ENCODE peak calls at places on chromosomes 13 and 19, in four cellular contexts. H is endothelial cell of umbilical vein, N is neural progenitor cell, O is fibroblast of lung. X is an unnamed sample.
A peak's percentile ranks its signal among the peaks of the same experiment; 100 is the strongest.

GRCh38 chr19:31278555-31279435 is 70.4 kb downstream of the TSHZ3 start:
- DNase-seq in O (no peak), H (no peak), N (no peak), X (no peak)

GRCh38 chr19:40274585-40275544 is 10.3 kb downstream of the AKT2 start:
- DNase-seq in H (no peak), O (no peak), N (no peak), X (peak; percentile 2)

GRCh38 chr19:8988204-8988603 is 22.0 kb downstream of the MUC16 start:
- DNase-seq in N (peak; percentile 15), H (no peak), O (no peak), X (no peak)

GRCh38 chr13:28575200-28575599 is 80.3 kb upstream of the FLT1 start:
- DNase-seq in O (no peak), N (no peak), H (no peak), X (peak; percentile 27)

GRCh38 chr13:22162889-22163288 is 492.0 kb downstream of the FGF9 start:
- DNase-seq in N (no peak), H (no peak), O (no peak), X (no peak)

GRCh38 chr13:49300716-49301589 is 53.2 kb downstream of the CDADC1 start:
- DNase-seq in H (peak; percentile 70), O (peak; percentile 61), N (peak; percentile 73), X (peak; percentile 74)

GRCh38 chr19:53772943-53773342 is 51.2 kb downstream of the NLRP12 start:
- DNase-seq in O (peak; percentile 46), N (peak; percentile 81), H (peak; percentile 66), X (peak; percentile 83)

GRCh38 chr19:12774588-12775555 is at the start of gene HOOK2:
- DNase-seq in O (no peak), N (peak; percentile 37), H (no peak), X (peak; percentile 98)

GRCh38 chr13:32840113-32840512 is 176.1 kb upstream of the KL start:
- DNase-seq in O (no peak), H (no peak), N (no peak), X (no peak)

GRCh38 chr13:62997696-62998095 is 1582.0 kb upstream of the PCDH20 start:
- DNase-seq in N (no peak), H (no peak), O (no peak), X (no peak)

GRCh38 chr19:31676271-31677004 is 327.2 kb upstream of the TSHZ3 start:
- DNase-seq in N (peak; percentile 46), O (peak; percentile 22), H (no peak), X (peak; percentile 13)

GRCh38 chr13:30889196-30889690 is 16.8 kb upstream of the MEDAG start:
- DNase-seq in H (no peak), O (no peak), N (no peak), X (no peak)

GRCh38 chr13:51892657-51893056 is 30.9 kb downstream of the CCDC70 start:
- DNase-seq in H (no peak), O (no peak), N (no peak), X (no peak)

GRCh38 chr19:28500319-28500718 is 712.6 kb downstream of the UQCRFS1 start:
- DNase-seq in O (no peak), H (no peak), N (no peak), X (no peak)

GRCh38 chr19:45769821-45770191 is 754 bp upstream of the SIX5 start:
- DNase-seq in H (no peak), N (peak; percentile 73), O (no peak), X (peak; percentile 71)

GRCh38 chr19:49395581-49396407 is 7.7 kb downstream of the KASH5 start:
- DNase-seq in H (no peak), N (peak; percentile 63), O (no peak), X (no peak)

GRCh38 chr13:50599046-50599445 is 244.4 kb downstream of the DLEU7 start:
- DNase-seq in N (no peak), H (no peak), O (no peak), X (no peak)

GRCh38 chr13:92224052-92224821 is 825.8 kb downstream of the GPC5 start:
- DNase-seq in O (peak; percentile 99), H (no peak), N (no peak), X (peak; percentile 18)

GRCh38 chr19:40524133-40524549 is 52.5 kb upstream of the SHKBP1 start:
- DNase-seq in H (no peak), O (no peak), N (no peak), X (no peak)

GRCh38 chr19:49816616-49817015 is 1.5 kb upstream of the MED25 start:
- DNase-seq in N (no peak), H (no peak), O (no peak), X (no peak)

GRCh38 chr19:29211562-29212416 is 1.2 kb downstream of the UQCRFS1 start:
- DNase-seq in H (no peak), O (peak; percentile 30), N (no peak), X (peak; percentile 24)

GRCh38 chr13:23715762-23716235 is 145.6 kb downstream of the TNFRSF19 start:
- DNase-seq in O (no peak), H (no peak), N (no peak), X (peak; percentile 31)

GRCh38 chr13:62643007-62643483 is 1227.4 kb upstream of the PCDH20 start:
- DNase-seq in H (no peak), N (no peak), O (peak; percentile 41), X (peak; percentile 40)

GRCh38 chr19:56107626-56108351 is 13.3 kb downstream of the ZNF787 start:
- DNase-seq in H (no peak), N (no peak), O (no peak), X (no peak)

GRCh38 chr19:44623626-44624025 is 10.3 kb downstream of the IGSF23 start:
- DNase-seq in H (no peak), N (no peak), O (no peak), X (no peak)

GRCh38 chr19:1699998-1700732 is 47.8 kb upstream of the TCF3 start:
- DNase-seq in H (no peak), O (no peak), N (no peak), X (no peak)

GRCh38 chr19:19077103-19077502 is 13.3 kb downstream of the SLC25A42 start:
- DNase-seq in N (no peak), H (no peak), O (no peak), X (no peak)

GRCh38 chr19:47408156-47408938 is 11.0 kb downstream of the MEIS3 start:
- DNase-seq in N (no peak), H (no peak), O (no peak), X (no peak)

GRCh38 chr19:40398417-40399056 is 8.6 kb upstream of the HIPK4 start:
- DNase-seq in O (peak; percentile 55), N (peak; percentile 84), H (peak; percentile 25), X (peak; percentile 50)

GRCh38 chr13:112699318-112699918 is 9.6 kb downstream of the ATP11A start:
- DNase-seq in H (no peak), O (no peak), N (no peak), X (no peak)

GRCh38 chr13:48291730-48292129 is 11.8 kb upstream of the RB1 start:
- DNase-seq in H (no peak), N (no peak), O (no peak), X (peak; percentile 20)

GRCh38 chr13:82747331-82747730 is 1134.9 kb downstream of the SLITRK1 start:
- DNase-seq in O (peak; percentile 17), H (no peak), N (peak; percentile 78), X (no peak)

GRCh38 chr19:54218259-54218658 is 4.5 kb downstream of the LILRB3 start:
- DNase-seq in N (no peak), O (no peak), H (no peak), X (no peak)

GRCh38 chr19:50820549-50821247 is 2.9 kb downstream of the KLK1 start:
- DNase-seq in N (no peak), O (no peak), H (no peak), X (peak; percentile 71)
- H2AFZ ChIP-seq in N (no peak overlapping the region), O (no peak overlapping the region), H (no peak overlapping the region), X (no peak overlapping the region)

GRCh38 chr19:42193294-42193693 is 24.2 kb downstream of the DEDD2 start:
- DNase-seq in O (no peak), N (no peak), H (no peak), X (no peak)
- H2AFZ ChIP-seq in O (no peak overlapping the region), N (no peak overlapping the region), H (no peak overlapping the region), X (no peak overlapping the region)

DNA sequence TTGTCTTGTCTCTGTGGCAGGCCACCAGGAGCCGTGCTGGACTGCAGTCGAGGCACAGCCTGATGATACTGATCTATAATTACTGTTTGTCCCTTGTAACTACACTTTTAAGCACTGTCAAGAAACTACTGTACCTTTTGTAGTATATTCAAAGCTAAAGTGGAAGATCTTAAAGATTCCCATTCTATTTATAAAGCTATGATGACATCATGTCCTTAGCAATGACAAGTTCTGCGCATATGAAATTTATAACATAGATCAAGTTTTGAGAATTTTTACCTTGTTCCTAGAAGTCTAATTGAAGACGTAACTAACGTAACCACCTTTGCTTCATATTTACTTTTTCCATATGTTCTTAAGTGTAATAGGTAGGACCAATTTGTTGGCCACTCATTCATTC is 56.8 kb upstream of the LATS2 start:
- DNase-seq in N (no peak), O (no peak), H (no peak), X (no peak)
- H2AFZ ChIP-seq in N (no peak overlapping the region), O (no peak overlapping the region), H (no peak overlapping the region), X (no peak overlapping the region)

GRCh38 chr19:35946203-35946602 is 10.0 kb downstream of the LRFN3 start:
- DNase-seq in H (no peak), O (no peak), N (no peak), X (no peak)

GRCh38 chr19:35945121-35945792 is 9.1 kb downstream of the LRFN3 start:
- DNase-seq in H (no peak), O (no peak), N (no peak), X (no peak)

GRCh38 chr19:35943542-35944301 is 7.5 kb downstream of the LRFN3 start:
- DNase-seq in H (no peak), N (no peak), O (no peak), X (no peak)

GRCh38 chr19:35944553-35944952 is 8.4 kb downstream of the LRFN3 start:
- DNase-seq in H (no peak), N (no peak), O (no peak), X (no peak)

GRCh38 chr19:35949131-35949530 is 13.0 kb downstream of the LRFN3 start:
- DNase-seq in O (no peak), H (no peak), N (no peak), X (no peak)
- H2AFZ ChIP-seq in O (no peak overlapping the region), H (no peak overlapping the region), N (no peak overlapping the region), X (no peak overlapping the region)

DNA sequence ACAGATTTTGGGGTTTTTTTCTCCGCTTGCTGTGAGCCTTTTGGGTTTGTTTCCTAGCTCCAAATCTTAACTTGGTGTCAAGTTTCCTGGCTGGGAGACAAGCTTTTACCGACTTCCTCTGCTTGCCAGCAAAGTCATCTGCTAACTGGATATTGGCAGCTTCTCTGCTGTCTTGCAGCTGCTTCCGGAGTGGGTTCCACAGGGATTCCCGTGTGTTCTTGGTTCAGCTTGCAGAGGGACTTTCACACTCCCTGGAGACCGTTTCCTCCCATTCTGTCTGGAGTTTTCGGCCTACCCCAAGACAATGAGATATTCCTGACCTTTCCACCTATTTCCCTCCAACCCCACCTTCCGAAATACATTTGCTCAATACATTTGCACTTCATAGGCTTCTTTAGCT is 2.2 kb upstream of the COLGALT1 start:
- DNase-seq in O (peak; percentile 92), H (peak; percentile 99), N (peak; percentile 15), X (no peak)
- H2AFZ ChIP-seq in O (peak overlapping the region; percentile 50), H (no peak overlapping the region), N (peak overlapping the region; percentile 79), X (no peak overlapping the region)

GRCh38 chr19:3576696-3577443 is 4.1 kb downstream of the HMG20B start:
- DNase-seq in O (peak; percentile 71), H (peak; percentile 52), N (peak; percentile 94), X (peak; percentile 88)

GRCh38 chr19:3575260-3575741 is 2.6 kb downstream of the HMG20B start:
- DNase-seq in N (peak; percentile 59), O (no peak), H (peak; percentile 17), X (no peak)

GRCh38 chr19:3573858-3574637 is 1.3 kb downstream of the HMG20B start:
- DNase-seq in H (peak; percentile 98), O (peak; percentile 89), N (peak; percentile 98), X (peak; percentile 93)

GRCh38 chr19:3577741-3578344 is 5.1 kb downstream of the HMG20B start:
- DNase-seq in N (peak; percentile 35), O (no peak), H (no peak), X (no peak)

GRCh38 chr19:3575949-3576673 is 3.4 kb downstream of the HMG20B start:
- DNase-seq in O (no peak), H (no peak), N (no peak), X (no peak)
- H2AFZ ChIP-seq in O (no peak overlapping the region), H (peak overlapping the region; percentile 70), N (no peak overlapping the region), X (no peak overlapping the region)

X was measured in hepatocyte.